ENCODE peak calls at places on chromosomes 5 and 9, in six cellular contexts. A, Y, U, M, T and E are unnamed samples.

GRCh38 chr9:33151007-33151557 is 16.1 kb downstream of the B4GALT1 start:
- DNase-seq in T (no peak), Y (no peak), M (no peak), U (peak), A (peak), E (peak)

GRCh38 chr5:66661149-66661548 is 65.0 kb downstream of the MAST4 start:
- DNase-seq in A (peak), Y (no peak), T (no peak), M (no peak), U (no peak), E (peak)

GRCh38 chr5:102271759-102272158 is 24.3 kb downstream of the SLCO4C1 start:
- DNase-seq in U (peak), T (no peak), A (no peak), M (peak), Y (no peak), E (peak)

GRCh38 chr5:72284674-72285424 is 35.2 kb downstream of the MRPS27 start:
- DNase-seq in U (no peak), Y (no peak), M (no peak), T (no peak), A (no peak), E (no peak)

GRCh38 chr5:179165421-179166170 is 105.4 kb downstream of the ZNF354C start:
- DNase-seq in Y (no peak), A (no peak), T (no peak), M (no peak), U (no peak), E (no peak)

GRCh38 chr9:70563437-70564204 is 149.2 kb upstream of the KLF9 start:
- DNase-seq in T (no peak), A (peak), Y (no peak), M (no peak), U (no peak), E (peak)

GRCh38 chr5:51033215-51033614 is 350.0 kb upstream of the ISL1 start:
- DNase-seq in U (no peak), T (no peak), Y (no peak), M (no peak), A (no peak), E (no peak)

GRCh38 chr5:167453518-167454020 is 837.9 kb upstream of the WWC1 start:
- DNase-seq in A (no peak), T (no peak), U (no peak), M (no peak), Y (no peak), E (no peak)

GRCh38 chr5:137221914-137222313 is 277.2 kb downstream of the SPOCK1 start:
- DNase-seq in M (no peak), T (no peak), U (no peak), Y (no peak), A (no peak), E (no peak)

GRCh38 chr5:35862126-35862525 is 5.4 kb downstream of the IL7R start:
- DNase-seq in M (no peak), U (no peak), T (no peak), Y (no peak), A (no peak), E (no peak)

GRCh38 chr5:85441138-85441537 is 1056.5 kb upstream of the EDIL3 start:
- DNase-seq in T (no peak), U (no peak), A (no peak), M (no peak), Y (no peak), E (peak)

GRCh38 chr5:134784241-134784920 is 25.8 kb downstream of the DDX46 start:
- DNase-seq in T (no peak), Y (no peak), A (peak), M (no peak), U (no peak), E (peak)

GRCh38 chr5:82564963-82565362 is 286.8 kb upstream of the RPS23 start:
- DNase-seq in U (no peak), Y (no peak), A (no peak), M (no peak), T (no peak), E (no peak)

GRCh38 chr9:72931437-72931836 is 21.4 kb downstream of the ALDH1A1 start:
- DNase-seq in A (no peak), Y (no peak), T (no peak), U (no peak), M (no peak), E (peak)

GRCh38 chr5:159765034-159765433 is 151.2 kb upstream of the ADRA1B start:
- DNase-seq in M (no peak), A (peak), T (no peak), Y (no peak), U (no peak), E (no peak)

GRCh38 chr9:99491408-99492259 is 269.6 kb downstream of the SEC61B start:
- DNase-seq in Y (no peak), T (no peak), U (no peak), A (peak), M (no peak), E (peak)

GRCh38 chr5:115375922-115376321 is 79.5 kb upstream of the CCDC112 start:
- DNase-seq in Y (no peak), M (no peak), A (peak), T (no peak), U (no peak), E (peak)

GRCh38 chr9:76516350-76516749 is 57.4 kb downstream of the GCNT1 start:
- DNase-seq in M (no peak), Y (no peak), T (no peak), A (peak), U (no peak), E (no peak)

GRCh38 chr5:19488786-19489185 is 499.2 kb downstream of the CDH18 start:
- DNase-seq in Y (no peak), U (no peak), A (no peak), M (no peak), T (no peak), E (no peak)

GRCh38 chr9:79233542-79233941 is 338.2 kb upstream of the TLE4 start:
- DNase-seq in Y (peak), M (no peak), U (peak), A (peak), T (peak), E (peak)

GRCh38 chr9:133125706-133126696 is 5.0 kb upstream of the RALGDS start:
- DNase-seq in Y (no peak), M (no peak), U (no peak), A (peak), T (no peak), E (no peak)

GRCh38 chr5:127988149-127988755 is 95.3 kb upstream of the SLC12A2 start:
- DNase-seq in M (no peak), U (no peak), A (peak), Y (no peak), T (no peak), E (peak)

GRCh38 chr5:95554331-95554646 is 488 bp downstream of the SKIC3 start:
- DNase-seq in M (no peak), A (no peak), Y (no peak), U (no peak), T (no peak), E (no peak)

GRCh38 chr9:14103115-14103514 is 210.8 kb downstream of the NFIB start:
- DNase-seq in Y (no peak), M (no peak), U (no peak), A (peak), T (no peak), E (peak)

GRCh38 chr9:6757132-6757987 is at the start of gene KDM4C:
- DNase-seq in T (peak), M (peak), Y (peak), A (peak), U (peak), E (peak)
- H2BK120ac ChIP-seq in T (peak), M (no peak), Y (no peak), A (peak), U (peak), E (peak)

GRCh38 chr5:103605277-103605676 is 42.7 kb upstream of the NUDT12 start:
- DNase-seq in U (peak), Y (no peak), M (no peak), A (no peak), T (no peak), E (no peak)
- H2BK15ac ChIP-seq in U (no peak), Y (no peak), M (no peak), A (no peak), T (no peak), E (no peak)

GRCh38 chr9:88219601-88220000 is 81.3 kb upstream of the SPATA31C2 start:
- DNase-seq in M (no peak), T (no peak), Y (no peak), U (no peak), A (no peak), E (no peak)
- H3K18ac ChIP-seq in M (no peak), T (no peak), Y (no peak), U (no peak), A (no peak), E (no peak)

GRCh38 chr5:171492781-171493180 is 73.3 kb downstream of the FGF18 start:
- DNase-seq in A (no peak), Y (peak), U (peak), M (no peak), T (no peak), E (no peak)

GRCh38 chr5:171495122-171495700 is 75.8 kb downstream of the FGF18 start:
- DNase-seq in Y (no peak), U (peak), T (no peak), M (no peak), A (no peak), E (peak)

GRCh38 chr5:171496431-171496830 is 77.0 kb downstream of the FGF18 start:
- DNase-seq in T (no peak), A (no peak), Y (no peak), M (no peak), U (no peak), E (no peak)

GRCh38 chr5:171493646-171494393 is 74.4 kb downstream of the FGF18 start:
- DNase-seq in U (no peak), A (no peak), M (no peak), T (no peak), Y (no peak), E (no peak)

GRCh38 chr5:171494452-171495121 is 75.1 kb downstream of the FGF18 start:
- DNase-seq in U (peak), Y (peak), T (peak), A (peak), M (peak), E (peak)
- H2BK120ac ChIP-seq in U (no peak), Y (no peak), T (no peak), A (peak), M (no peak), E (no peak)

GRCh38 chr5:14184082-14184481 is 40.9 kb downstream of the TRIO start:
- DNase-seq in Y (no peak), T (no peak), U (no peak), A (no peak), M (no peak), E (no peak)
- H2BK15ac ChIP-seq in Y (no peak), T (no peak), U (no peak), A (peak), M (no peak), E (peak)

GRCh38 chr5:12320331-12320730 is 416.1 kb upstream of the CTNND2 start:
- DNase-seq in M (no peak), Y (no peak), A (no peak), T (no peak), U (no peak), E (no peak)
- H3K18ac ChIP-seq in M (peak), Y (peak), A (no peak), T (peak), U (no peak), E (no peak)

DNA sequence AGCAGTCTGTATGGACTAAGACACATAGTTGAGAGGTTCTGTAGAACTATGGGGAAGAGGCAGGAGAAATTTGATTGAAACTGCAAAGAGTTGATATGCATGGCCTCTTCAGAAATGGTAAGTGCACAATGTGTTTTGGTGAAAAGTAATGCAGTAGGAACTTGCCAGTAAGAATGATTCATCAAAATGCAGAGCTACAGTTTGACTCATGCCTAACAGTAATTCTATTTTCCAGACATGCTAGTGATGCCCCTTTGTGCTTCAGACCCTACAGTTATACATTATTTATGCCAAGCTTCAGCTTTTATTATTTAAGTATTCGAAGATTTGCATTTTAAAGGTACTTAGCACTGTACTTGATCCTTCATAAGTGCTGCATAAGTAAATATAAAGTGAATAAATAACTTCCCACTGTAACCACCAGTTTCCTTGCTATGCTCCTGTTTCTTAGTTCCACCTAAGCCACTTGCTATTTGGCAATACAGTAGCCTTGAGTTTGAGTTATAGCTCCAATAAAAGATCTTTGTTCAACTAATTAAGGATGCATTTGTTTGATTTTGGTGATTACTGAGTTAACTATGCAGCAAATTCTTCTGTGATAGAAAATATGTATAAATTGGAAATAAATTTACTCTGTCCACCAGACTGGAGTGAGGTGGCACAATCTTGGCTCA is 3.6 kb upstream of the SPATA31E1 start:
- DNase-seq in M (no peak), Y (no peak), U (no peak), T (no peak), A (peak), E (peak)
- H2BK120ac ChIP-seq in M (no peak), Y (no peak), U (no peak), T (no peak), A (peak), E (no peak)

DNA sequence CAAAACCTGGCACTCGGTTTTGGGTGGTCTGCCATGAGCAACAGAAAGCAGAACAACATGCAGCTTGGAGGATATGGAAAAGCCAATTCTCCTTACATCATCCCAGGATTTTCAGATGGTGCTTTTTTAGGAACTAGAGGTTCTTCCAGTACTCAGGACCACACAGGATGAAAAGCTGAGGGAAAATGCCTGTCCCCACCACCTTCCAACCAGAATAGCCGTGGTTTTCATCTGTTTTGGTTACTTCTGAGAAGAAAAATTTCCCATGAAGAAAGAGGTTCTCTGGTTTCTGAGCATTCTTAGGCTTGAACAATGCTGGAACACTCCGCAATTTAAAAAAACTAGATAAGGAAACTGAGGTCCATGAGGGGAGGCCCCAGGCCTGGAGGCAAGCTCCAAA is 79.4 kb upstream of the SPIN1 start:
- DNase-seq in M (no peak), T (no peak), U (no peak), Y (no peak), A (no peak), E (no peak)
- H2BK15ac ChIP-seq in M (no peak), T (no peak), U (no peak), Y (no peak), A (no peak), E (no peak)